ENCODE peak calls at places on chromosomes 7 and 10, in nine cellular contexts. One of them, this sample, is unnamed.

GRCh38 chr10:84424731-84425165 is 96.4 kb downstream of the CCSER2 start:
- DNase-seq in sciatic nerve: peak
- DNase-seq in HT1080: peak
- DNase-seq in CD8-positive, alpha-beta memory T cell: no peak
- DNase-seq in OCI-M1: peak
- DNase-seq in MCF 10A: peak
- DNase-seq in ascending aorta: peak
- DNase-seq in brain microvascular endothelial cell: peak
- DNase-seq in activated T-cell treated with anti-CD3 and anti-CD28 coated beads, Interleukin-2, amount 50 U/mL, for 24 hours: no peak
- DNase-seq in this sample: peak

GRCh38 chr10:78337646-78338391 is 304.2 kb downstream of the RPS24 start:
- DNase-seq in brain microvascular endothelial cell: no peak
- DNase-seq in HT1080: no peak
- DNase-seq in activated T-cell treated with anti-CD3 and anti-CD28 coated beads, Interleukin-2, amount 50 U/mL, for 24 hours: no peak
- DNase-seq in OCI-M1: no peak
- DNase-seq in ascending aorta: peak
- DNase-seq in MCF 10A: no peak
- DNase-seq in CD8-positive, alpha-beta memory T cell: no peak
- DNase-seq in sciatic nerve: peak
- DNase-seq in this sample: peak

GRCh38 chr10:5089869-5090268 is 4.3 kb upstream of the AKR1C3 start:
- DNase-seq in OCI-M1: peak
- DNase-seq in brain microvascular endothelial cell: peak
- DNase-seq in sciatic nerve: no peak
- DNase-seq in ascending aorta: no peak
- DNase-seq in CD8-positive, alpha-beta memory T cell: no peak
- DNase-seq in MCF 10A: peak
- DNase-seq in activated T-cell treated with anti-CD3 and anti-CD28 coated beads, Interleukin-2, amount 50 U/mL, for 24 hours: no peak
- DNase-seq in HT1080: peak
- DNase-seq in this sample: peak

GRCh38 chr7:55516399-55516798 is 55.9 kb downstream of the VOPP1 start:
- DNase-seq in CD8-positive, alpha-beta memory T cell: no peak
- DNase-seq in brain microvascular endothelial cell: no peak
- DNase-seq in HT1080: no peak
- DNase-seq in OCI-M1: no peak
- DNase-seq in MCF 10A: no peak
- DNase-seq in sciatic nerve: no peak
- DNase-seq in ascending aorta: no peak
- DNase-seq in activated T-cell treated with anti-CD3 and anti-CD28 coated beads, Interleukin-2, amount 50 U/mL, for 24 hours: no peak
- DNase-seq in this sample: no peak

GRCh38 chr7:18590744-18591340 is 95.3 kb downstream of the HDAC9 start:
- DNase-seq in HT1080: peak
- DNase-seq in activated T-cell treated with anti-CD3 and anti-CD28 coated beads, Interleukin-2, amount 50 U/mL, for 24 hours: no peak
- DNase-seq in sciatic nerve: no peak
- DNase-seq in MCF 10A: peak
- DNase-seq in OCI-M1: peak
- DNase-seq in brain microvascular endothelial cell: no peak
- DNase-seq in CD8-positive, alpha-beta memory T cell: no peak
- DNase-seq in ascending aorta: no peak
- DNase-seq in this sample: peak

GRCh38 chr7:106217089-106217542 is 67.7 kb downstream of the NAMPT start:
- DNase-seq in activated T-cell treated with anti-CD3 and anti-CD28 coated beads, Interleukin-2, amount 50 U/mL, for 24 hours: no peak
- DNase-seq in ascending aorta: peak
- DNase-seq in HT1080: peak
- DNase-seq in OCI-M1: no peak
- DNase-seq in sciatic nerve: peak
- DNase-seq in MCF 10A: peak
- DNase-seq in brain microvascular endothelial cell: peak
- DNase-seq in CD8-positive, alpha-beta memory T cell: no peak
- DNase-seq in this sample: peak

GRCh38 chr7:48078470-48078869 is 10.6 kb upstream of the UPP1 start:
- DNase-seq in sciatic nerve: no peak
- DNase-seq in ascending aorta: no peak
- DNase-seq in activated T-cell treated with anti-CD3 and anti-CD28 coated beads, Interleukin-2, amount 50 U/mL, for 24 hours: no peak
- DNase-seq in CD8-positive, alpha-beta memory T cell: no peak
- DNase-seq in HT1080: no peak
- DNase-seq in brain microvascular endothelial cell: no peak
- DNase-seq in OCI-M1: no peak
- DNase-seq in MCF 10A: peak
- DNase-seq in this sample: no peak

GRCh38 chr7:83410989-83411591 is 237.8 kb downstream of the SEMA3E start:
- DNase-seq in ascending aorta: no peak
- DNase-seq in OCI-M1: peak
- DNase-seq in activated T-cell treated with anti-CD3 and anti-CD28 coated beads, Interleukin-2, amount 50 U/mL, for 24 hours: no peak
- DNase-seq in HT1080: no peak
- DNase-seq in MCF 10A: peak
- DNase-seq in sciatic nerve: no peak
- DNase-seq in CD8-positive, alpha-beta memory T cell: no peak
- DNase-seq in brain microvascular endothelial cell: peak
- DNase-seq in this sample: peak

GRCh38 chr10:47310090-47310505 is 10.1 kb downstream of the GDF10 start:
- DNase-seq in CD8-positive, alpha-beta memory T cell: no peak
- DNase-seq in OCI-M1: no peak
- DNase-seq in sciatic nerve: no peak
- DNase-seq in ascending aorta: no peak
- DNase-seq in MCF 10A: no peak
- DNase-seq in HT1080: no peak
- DNase-seq in activated T-cell treated with anti-CD3 and anti-CD28 coated beads, Interleukin-2, amount 50 U/mL, for 24 hours: no peak
- DNase-seq in brain microvascular endothelial cell: no peak
- DNase-seq in this sample: no peak

GRCh38 chr7:47576031-47576908 is 5.6 kb downstream of the TNS3 start:
- DNase-seq in activated T-cell treated with anti-CD3 and anti-CD28 coated beads, Interleukin-2, amount 50 U/mL, for 24 hours: no peak
- DNase-seq in brain microvascular endothelial cell: no peak
- DNase-seq in ascending aorta: peak
- DNase-seq in OCI-M1: peak
- DNase-seq in CD8-positive, alpha-beta memory T cell: no peak
- DNase-seq in MCF 10A: no peak
- DNase-seq in sciatic nerve: peak
- DNase-seq in HT1080: no peak
- DNase-seq in this sample: peak

GRCh38 chr7:155266440-155266839 is 31.2 kb upstream of the INSIG1 start:
- DNase-seq in sciatic nerve: no peak
- DNase-seq in activated T-cell treated with anti-CD3 and anti-CD28 coated beads, Interleukin-2, amount 50 U/mL, for 24 hours: no peak
- DNase-seq in OCI-M1: no peak
- DNase-seq in CD8-positive, alpha-beta memory T cell: no peak
- DNase-seq in HT1080: no peak
- DNase-seq in ascending aorta: no peak
- DNase-seq in MCF 10A: no peak
- DNase-seq in brain microvascular endothelial cell: no peak
- DNase-seq in this sample: no peak

GRCh38 chr10:88689366-88689765 is 16.7 kb upstream of the LIPK start:
- DNase-seq in HT1080: no peak
- DNase-seq in sciatic nerve: no peak
- DNase-seq in MCF 10A: no peak
- DNase-seq in activated T-cell treated with anti-CD3 and anti-CD28 coated beads, Interleukin-2, amount 50 U/mL, for 24 hours: no peak
- DNase-seq in CD8-positive, alpha-beta memory T cell: no peak
- DNase-seq in ascending aorta: no peak
- DNase-seq in OCI-M1: no peak
- DNase-seq in brain microvascular endothelial cell: no peak
- DNase-seq in this sample: no peak

GRCh38 chr7:72017756-72018155 is 394.4 kb downstream of the CALN1 start:
- DNase-seq in OCI-M1: no peak
- DNase-seq in ascending aorta: no peak
- DNase-seq in MCF 10A: no peak
- DNase-seq in HT1080: no peak
- DNase-seq in sciatic nerve: no peak
- DNase-seq in brain microvascular endothelial cell: no peak
- DNase-seq in activated T-cell treated with anti-CD3 and anti-CD28 coated beads, Interleukin-2, amount 50 U/mL, for 24 hours: no peak
- DNase-seq in CD8-positive, alpha-beta memory T cell: no peak
- DNase-seq in this sample: no peak

GRCh38 chr7:94656925-94657731 is 1.2 kb upstream of the SGCE start:
- DNase-seq in HT1080: peak
- DNase-seq in brain microvascular endothelial cell: peak
- DNase-seq in sciatic nerve: peak
- DNase-seq in OCI-M1: peak
- DNase-seq in ascending aorta: no peak
- DNase-seq in activated T-cell treated with anti-CD3 and anti-CD28 coated beads, Interleukin-2, amount 50 U/mL, for 24 hours: peak
- DNase-seq in MCF 10A: peak
- DNase-seq in CD8-positive, alpha-beta memory T cell: no peak
- DNase-seq in this sample: peak

GRCh38 chr7:35596061-35596460 is 98.9 kb downstream of the HERPUD2 start:
- DNase-seq in CD8-positive, alpha-beta memory T cell: no peak
- DNase-seq in brain microvascular endothelial cell: peak
- DNase-seq in OCI-M1: no peak
- DNase-seq in ascending aorta: no peak
- DNase-seq in HT1080: peak
- DNase-seq in activated T-cell treated with anti-CD3 and anti-CD28 coated beads, Interleukin-2, amount 50 U/mL, for 24 hours: no peak
- DNase-seq in MCF 10A: peak
- DNase-seq in sciatic nerve: no peak
- DNase-seq in this sample: peak

GRCh38 chr10:60377955-60378354 is 11.7 kb downstream of the ANK3 start:
- DNase-seq in activated T-cell treated with anti-CD3 and anti-CD28 coated beads, Interleukin-2, amount 50 U/mL, for 24 hours: no peak
- DNase-seq in OCI-M1: no peak
- DNase-seq in MCF 10A: peak
- DNase-seq in sciatic nerve: no peak
- DNase-seq in CD8-positive, alpha-beta memory T cell: no peak
- DNase-seq in HT1080: peak
- DNase-seq in ascending aorta: no peak
- DNase-seq in brain microvascular endothelial cell: no peak
- DNase-seq in this sample: peak

GRCh38 chr7:142887282-142888015 is 1.9 kb upstream of the TRPV6 start:
- DNase-seq in HT1080: no peak
- DNase-seq in brain microvascular endothelial cell: no peak
- DNase-seq in activated T-cell treated with anti-CD3 and anti-CD28 coated beads, Interleukin-2, amount 50 U/mL, for 24 hours: no peak
- DNase-seq in sciatic nerve: no peak
- DNase-seq in ascending aorta: no peak
- DNase-seq in CD8-positive, alpha-beta memory T cell: no peak
- DNase-seq in MCF 10A: no peak
- DNase-seq in OCI-M1: no peak
- DNase-seq in this sample: no peak

GRCh38 chr7:138167222-138167621 is 91.0 kb downstream of the AKR1D1 start:
- DNase-seq in OCI-M1: no peak
- DNase-seq in sciatic nerve: no peak
- DNase-seq in ascending aorta: no peak
- DNase-seq in activated T-cell treated with anti-CD3 and anti-CD28 coated beads, Interleukin-2, amount 50 U/mL, for 24 hours: no peak
- DNase-seq in MCF 10A: no peak
- DNase-seq in HT1080: no peak
- DNase-seq in CD8-positive, alpha-beta memory T cell: no peak
- DNase-seq in brain microvascular endothelial cell: no peak
- DNase-seq in this sample: no peak

GRCh38 chr10:34697366-34698247 is 117.5 kb downstream of the PARD3 start:
- DNase-seq in HT1080: no peak
- DNase-seq in ascending aorta: no peak
- DNase-seq in brain microvascular endothelial cell: no peak
- DNase-seq in MCF 10A: no peak
- DNase-seq in sciatic nerve: no peak
- DNase-seq in CD8-positive, alpha-beta memory T cell: no peak
- DNase-seq in activated T-cell treated with anti-CD3 and anti-CD28 coated beads, Interleukin-2, amount 50 U/mL, for 24 hours: no peak
- DNase-seq in OCI-M1: no peak
- DNase-seq in this sample: no peak

GRCh38 chr10:133173860-133174523 is 14.0 kb downstream of the KNDC1 start:
- DNase-seq in ascending aorta: no peak
- DNase-seq in CD8-positive, alpha-beta memory T cell: no peak
- DNase-seq in MCF 10A: no peak
- DNase-seq in sciatic nerve: peak
- DNase-seq in OCI-M1: no peak
- DNase-seq in brain microvascular endothelial cell: no peak
- DNase-seq in activated T-cell treated with anti-CD3 and anti-CD28 coated beads, Interleukin-2, amount 50 U/mL, for 24 hours: no peak
- DNase-seq in HT1080: no peak
- DNase-seq in this sample: no peak

GRCh38 chr10:32059472-32059871 is 3.2 kb upstream of the KIF5B start:
- DNase-seq in MCF 10A: no peak
- DNase-seq in sciatic nerve: no peak
- DNase-seq in HT1080: no peak
- DNase-seq in CD8-positive, alpha-beta memory T cell: no peak
- DNase-seq in brain microvascular endothelial cell: no peak
- DNase-seq in ascending aorta: no peak
- DNase-seq in OCI-M1: peak
- DNase-seq in activated T-cell treated with anti-CD3 and anti-CD28 coated beads, Interleukin-2, amount 50 U/mL, for 24 hours: no peak
- DNase-seq in this sample: no peak

GRCh38 chr10:7272008-7272407 is 138.8 kb downstream of the SFMBT2 start:
- DNase-seq in activated T-cell treated with anti-CD3 and anti-CD28 coated beads, Interleukin-2, amount 50 U/mL, for 24 hours: peak
- DNase-seq in OCI-M1: no peak
- DNase-seq in brain microvascular endothelial cell: no peak
- DNase-seq in sciatic nerve: no peak
- DNase-seq in ascending aorta: no peak
- DNase-seq in MCF 10A: no peak
- DNase-seq in CD8-positive, alpha-beta memory T cell: no peak
- DNase-seq in HT1080: no peak
- DNase-seq in this sample: no peak

GRCh38 chr10:78214931-78215330 is 181.3 kb downstream of the RPS24 start:
- DNase-seq in sciatic nerve: no peak
- DNase-seq in CD8-positive, alpha-beta memory T cell: no peak
- DNase-seq in brain microvascular endothelial cell: no peak
- DNase-seq in OCI-M1: no peak
- DNase-seq in HT1080: no peak
- DNase-seq in MCF 10A: no peak
- DNase-seq in activated T-cell treated with anti-CD3 and anti-CD28 coated beads, Interleukin-2, amount 50 U/mL, for 24 hours: no peak
- DNase-seq in ascending aorta: no peak
- DNase-seq in this sample: no peak

GRCh38 chr10:31262672-31263071 is 56.3 kb upstream of the ZEB1 start:
- DNase-seq in brain microvascular endothelial cell: peak
- DNase-seq in HT1080: no peak
- DNase-seq in CD8-positive, alpha-beta memory T cell: no peak
- DNase-seq in activated T-cell treated with anti-CD3 and anti-CD28 coated beads, Interleukin-2, amount 50 U/mL, for 24 hours: no peak
- DNase-seq in sciatic nerve: no peak
- DNase-seq in OCI-M1: no peak
- DNase-seq in MCF 10A: no peak
- DNase-seq in ascending aorta: no peak
- DNase-seq in this sample: peak

GRCh38 chr7:45177801-45178200 is 20.2 kb downstream of the RAMP3 start:
- DNase-seq in brain microvascular endothelial cell: no peak
- DNase-seq in HT1080: no peak
- DNase-seq in sciatic nerve: peak
- DNase-seq in OCI-M1: no peak
- DNase-seq in CD8-positive, alpha-beta memory T cell: no peak
- DNase-seq in MCF 10A: no peak
- DNase-seq in activated T-cell treated with anti-CD3 and anti-CD28 coated beads, Interleukin-2, amount 50 U/mL, for 24 hours: peak
- DNase-seq in ascending aorta: peak
- DNase-seq in this sample: no peak